ENCODE peak calls at places on chromosomes 4 and X, in seven cellular contexts. F, C, O, A, Q, I and L are unnamed samples.

GRCh38 chrX:154727418-154728323 is 23.2 kb downstream of the GAB3 start:
- DNase-seq in F (peak), A (peak), C (no peak), Q (no peak), I (peak), O (no peak), L (no peak)

GRCh38 chr4:104475652-104476051 is 19.0 kb downstream of the CXXC4 start:
- DNase-seq in A (no peak), Q (no peak), C (peak), I (no peak), F (no peak), O (no peak), L (no peak)

GRCh38 chrX:39816871-39817731 is 280.7 kb downstream of the BCOR start:
- DNase-seq in O (no peak), Q (peak), C (peak), A (no peak), F (no peak), I (peak), L (peak)

GRCh38 chrX:155028749-155029360 is 2.2 kb downstream of the FUNDC2 start:
- DNase-seq in C (no peak), A (no peak), O (no peak), Q (no peak), I (peak), F (no peak), L (no peak)

GRCh38 chr4:39758176-39758575 is 60.2 kb downstream of the UBE2K start:
- DNase-seq in O (no peak), I (no peak), Q (no peak), F (no peak), A (no peak), C (no peak), L (no peak)

GRCh38 chr4:78551420-78552351 is at the start of gene ANXA3:
- DNase-seq in F (peak), Q (peak), A (no peak), C (peak), I (no peak), O (no peak), L (no peak)

GRCh38 chr4:61786226-61786625 is 586.1 kb downstream of the ADGRL3 start:
- DNase-seq in I (no peak), O (no peak), Q (no peak), A (no peak), F (no peak), C (no peak), L (no peak)

GRCh38 chr4:80781436-80781835 is 249.1 kb upstream of the BMP3 start:
- DNase-seq in F (no peak), A (no peak), I (no peak), C (no peak), O (no peak), Q (no peak), L (no peak)

GRCh38 chr4:114400531-114400930 is 198.1 kb upstream of the UGT8 start:
- DNase-seq in A (no peak), O (no peak), F (no peak), I (no peak), C (no peak), Q (no peak), L (no peak)

GRCh38 chrX:149003863-149004660 is 501.0 kb downstream of the IDS start:
- DNase-seq in F (no peak), Q (no peak), I (no peak), A (no peak), O (no peak), C (no peak), L (no peak)

GRCh38 chr4:11623726-11624037 is 195.0 kb upstream of the HS3ST1 start:
- DNase-seq in C (peak), I (peak), O (peak), Q (no peak), A (no peak), F (peak), L (no peak)

GRCh38 chr4:85928775-85929585 is 430.9 kb downstream of the MAPK10 start:
- DNase-seq in Q (no peak), F (no peak), O (no peak), I (peak), C (no peak), A (no peak), L (no peak)

GRCh38 chrX:66731398-66731797 is 92.5 kb upstream of the EDA2R start:
- DNase-seq in C (no peak), A (no peak), O (peak), I (peak), F (no peak), Q (no peak), L (peak)

GRCh38 chr4:1462768-1463075 is 56.5 kb upstream of the NKX1-1 start:
- DNase-seq in F (no peak), I (no peak), C (no peak), Q (no peak), A (no peak), O (no peak), L (no peak)

GRCh38 chr4:153514001-153514526 is 47.9 kb downstream of the TMEM131L start:
- DNase-seq in O (no peak), A (no peak), F (no peak), Q (no peak), C (no peak), I (peak), L (no peak)

GRCh38 chr4:81421346-81422218 is 50.1 kb downstream of the RASGEF1B start:
- DNase-seq in Q (no peak), A (no peak), C (no peak), O (no peak), I (peak), F (no peak), L (no peak)

GRCh38 chr4:138311771-138312535 is 69.8 kb upstream of the SLC7A11 start:
- DNase-seq in Q (no peak), O (no peak), C (no peak), I (peak), A (no peak), F (no peak), L (no peak)

GRCh38 chr4:39446842-39447573 is 11.7 kb downstream of the RPL9 start:
- DNase-seq in Q (peak), A (peak), O (no peak), I (peak), C (peak), F (peak), L (no peak)

GRCh38 chr4:92012899-92013867 is 290.6 kb upstream of the GRID2 start:
- DNase-seq in F (no peak), C (peak), A (no peak), Q (no peak), O (no peak), I (no peak), L (peak)

GRCh38 chr4:110705440-110705782 is 82.5 kb upstream of the PITX2 start:
- DNase-seq in O (no peak), A (no peak), I (no peak), Q (no peak), F (no peak), C (no peak), L (no peak)

GRCh38 chrX:152997337-152997736 is 3.4 kb upstream of the PNMA5 start:
- DNase-seq in I (no peak), O (no peak), A (no peak), F (no peak), Q (no peak), C (no peak), L (no peak)

GRCh38 chr4:184168406-184169019 is 49.2 kb downstream of the ENPP6 start:
- DNase-seq in O (peak), F (peak), C (peak), A (peak), Q (peak), I (peak), L (no peak)

GRCh38 chr4:118997601-118998000 is 108.9 kb downstream of the SYNPO2 start:
- DNase-seq in F (no peak), O (no peak), Q (no peak), C (no peak), A (no peak), I (peak), L (no peak)
- H3K27ac ChIP-seq in F (no peak), O (no peak), Q (no peak), C (no peak), A (peak), I (peak), L (no peak)

GRCh38 chrX:65702956-65703355 is 35.5 kb downstream of the MSN start:
- DNase-seq in A (no peak), O (no peak), Q (no peak), F (no peak), C (no peak), I (no peak), L (no peak)
- H3K27ac ChIP-seq in A (peak), O (no peak), Q (no peak), F (peak), C (no peak), I (no peak), L (no peak)

GRCh38 chrX:135536883-135537282 is 16.4 kb downstream of the INTS6L start:
- DNase-seq in Q (no peak), O (no peak), A (no peak), C (no peak), F (no peak), I (no peak), L (no peak)

GRCh38 chrX:135530097-135530496 is 9.6 kb downstream of the INTS6L start:
- DNase-seq in O (no peak), I (no peak), C (no peak), F (no peak), Q (no peak), A (no peak), L (no peak)

GRCh38 chrX:135531813-135532212 is 11.4 kb downstream of the INTS6L start:
- DNase-seq in Q (no peak), A (no peak), O (no peak), C (no peak), I (no peak), F (no peak), L (no peak)

DNA sequence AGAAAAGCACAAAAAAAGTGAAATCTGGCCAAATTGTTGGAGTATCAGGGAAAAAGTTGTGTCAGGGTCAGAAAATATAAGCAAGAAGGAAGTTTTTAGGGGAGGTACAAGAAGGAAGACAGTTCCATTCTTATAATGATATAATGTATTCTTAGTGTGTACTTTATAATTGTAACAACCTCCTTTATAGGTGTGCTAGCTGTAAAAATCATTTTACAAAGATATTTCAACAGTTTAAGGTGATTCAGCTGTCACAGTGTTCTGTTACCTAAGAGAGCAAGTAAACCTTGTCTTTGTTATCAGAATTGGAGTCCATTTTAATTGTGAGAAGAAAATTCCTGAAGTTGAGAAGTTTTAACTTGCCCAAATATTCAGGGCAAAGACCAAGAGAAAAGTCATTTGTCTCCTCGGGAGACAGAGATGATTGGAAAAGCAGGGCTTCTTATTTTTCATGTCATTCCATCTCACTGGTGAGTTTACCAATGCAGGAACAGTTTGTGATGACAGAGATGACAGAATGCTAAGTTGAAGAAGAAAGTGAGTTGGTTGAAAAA is 14.7 kb downstream of the INTS6L start:
- DNase-seq in F (no peak), Q (no peak), I (no peak), A (no peak), O (no peak), C (no peak), L (no peak)
- H3K27ac ChIP-seq in F (no peak), Q (no peak), I (no peak), A (peak), O (no peak), C (no peak), L (no peak)

GRCh38 chr4:6731780-6732179 is 15.8 kb downstream of the BLOC1S4 start:
- DNase-seq in F (no peak), Q (no peak), A (no peak), I (no peak), C (no peak), O (no peak), L (no peak)

GRCh38 chr4:6733358-6734164 is 17.6 kb downstream of the BLOC1S4 start:
- DNase-seq in Q (no peak), F (no peak), I (no peak), O (no peak), A (no peak), C (no peak), L (no peak)

GRCh38 chr4:6734165-6734786 is 18.3 kb downstream of the BLOC1S4 start:
- DNase-seq in A (no peak), Q (no peak), F (no peak), O (no peak), C (no peak), I (no peak), L (no peak)

GRCh38 chr4:6731301-6731641 is 15.3 kb downstream of the BLOC1S4 start:
- DNase-seq in O (no peak), C (no peak), A (no peak), Q (no peak), F (no peak), I (no peak), L (no peak)

GRCh38 chr4:6732441-6733357 is 16.7 kb downstream of the BLOC1S4 start:
- DNase-seq in Q (peak), C (no peak), A (peak), I (peak), F (peak), O (no peak), L (no peak)
- H3K27ac ChIP-seq in Q (no peak), C (no peak), A (peak), I (peak), F (peak), O (no peak), L (no peak)

GRCh38 chr4:140136509-140136908 is 17.5 kb downstream of the MAML3 start:
- DNase-seq in O (no peak), F (no peak), Q (no peak), I (peak), A (no peak), C (no peak), L (no peak)

GRCh38 chr4:140137654-140138053 is 16.3 kb downstream of the MAML3 start:
- DNase-seq in A (no peak), O (no peak), C (no peak), Q (no peak), I (peak), F (no peak), L (no peak)

GRCh38 chr4:140135529-140136021 is 18.4 kb downstream of the MAML3 start:
- DNase-seq in F (no peak), O (no peak), I (no peak), A (peak), C (no peak), Q (peak), L (no peak)

GRCh38 chr4:140133576-140133975 is 20.4 kb downstream of the MAML3 start:
- DNase-seq in I (peak), O (no peak), F (no peak), Q (no peak), C (no peak), A (no peak), L (no peak)

DNA sequence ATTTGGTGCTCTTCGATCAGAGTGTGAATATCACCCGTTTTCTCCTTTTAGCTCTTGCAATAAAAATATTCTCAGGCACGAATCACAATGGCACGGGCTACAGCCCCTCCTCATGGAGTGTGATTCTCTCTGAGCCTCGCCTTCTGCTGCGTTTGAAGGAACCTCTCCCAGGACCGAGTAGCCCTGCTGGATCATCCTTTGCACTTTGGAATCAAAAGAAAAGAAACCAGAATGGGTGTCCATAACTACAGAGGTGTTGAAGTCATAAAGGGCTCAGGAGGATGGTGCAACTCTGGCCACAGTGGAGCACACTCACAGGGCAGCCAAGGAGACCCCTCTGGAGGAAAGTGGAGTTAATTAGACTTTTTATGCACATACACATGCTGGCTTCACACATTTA is 19.2 kb downstream of the MAML3 start:
- DNase-seq in Q (no peak), C (no peak), I (no peak), A (no peak), O (no peak), F (no peak), L (no peak)
- H3K27ac ChIP-seq in Q (no peak), C (no peak), I (no peak), A (no peak), O (no peak), F (no peak), L (no peak)

GRCh38 chrX:106009145-106009544 is 29.4 kb downstream of the SERPINA7 start:
- DNase-seq in C (no peak), A (no peak), I (no peak), O (no peak), Q (no peak), F (no peak), L (no peak)

GRCh38 chrX:106014119-106014775 is 24.3 kb downstream of the SERPINA7 start:
- DNase-seq in Q (no peak), I (no peak), C (no peak), O (no peak), F (no peak), A (no peak), L (no peak)
- H3K27ac ChIP-seq in Q (no peak), I (no peak), C (no peak), O (no peak), F (no peak), A (no peak), L (no peak)

DNA sequence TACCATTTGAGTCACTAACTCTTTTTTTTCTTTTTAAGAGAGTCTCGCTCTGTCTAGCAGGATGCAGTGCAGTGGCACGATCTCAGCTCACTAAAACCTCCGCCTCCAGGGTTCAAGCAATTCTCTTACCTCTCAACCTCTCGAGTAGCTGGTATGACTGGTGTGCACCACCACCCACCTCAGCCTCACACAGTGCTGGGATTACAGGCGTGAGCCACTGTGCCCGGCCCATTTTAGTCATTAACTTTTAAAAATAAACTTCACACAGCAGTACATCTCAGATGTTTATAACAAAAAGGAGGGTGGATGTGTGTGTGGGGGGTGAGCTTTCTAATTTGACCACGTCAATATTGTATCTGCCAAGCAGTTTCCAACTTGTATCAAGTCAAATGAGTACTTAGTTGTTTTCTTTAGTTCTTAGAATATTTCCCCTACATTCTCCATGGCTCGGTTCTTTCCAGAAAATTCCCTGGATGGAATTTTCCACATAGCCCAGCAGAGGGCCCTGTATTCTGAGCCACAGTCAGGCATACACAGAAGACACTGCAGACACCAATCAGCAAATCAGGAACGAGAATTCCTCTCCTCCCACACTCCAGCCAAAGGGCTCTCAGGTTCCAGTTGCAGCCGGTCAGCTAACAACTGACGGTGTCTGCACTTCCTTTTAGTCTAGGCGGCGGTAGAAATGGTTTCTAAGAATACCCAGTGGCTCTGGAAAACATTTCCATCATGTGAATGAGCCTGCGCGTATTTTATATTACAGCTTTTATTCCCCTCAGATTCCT is 20.1 kb upstream of the ARAF start:
- DNase-seq in Q (peak), A (peak), C (peak), I (peak), O (peak), F (peak), L (peak)
- H3K27ac ChIP-seq in Q (peak), A (peak), C (no peak), I (peak), O (no peak), F (peak), L (no peak)

GRCh38 chr4:74109894-74110605 is 11.1 kb upstream of the CXCL2 start:
- DNase-seq in O (no peak), Q (no peak), C (no peak), F (no peak), A (no peak), I (peak), L (no peak)
- H3K27ac ChIP-seq in O (no peak), Q (no peak), C (no peak), F (peak), A (peak), I (peak), L (no peak)